ENCODE peak calls at places on chromosomes 3 and 15, in four cellular contexts. R, U, S and G are unnamed samples.

GRCh38 chr15:51103330-51103729 is 8.6 kb upstream of the TNFAIP8L3 start:
- DNase-seq in R (no peak), U (no peak), S (peak), G (no peak)

GRCh38 chr15:98803228-98804056 is 155.1 kb downstream of the IGF1R start:
- DNase-seq in R (no peak), U (peak), S (no peak), G (no peak)

GRCh38 chr15:73804421-73804820 is 51.3 kb upstream of the INSYN1 start:
- DNase-seq in R (no peak), U (no peak), S (no peak), G (no peak)

GRCh38 chr3:59212128-59212764 is 162.4 kb upstream of the CFAP20DC start:
- DNase-seq in R (peak), U (no peak), S (peak), G (no peak)

GRCh38 chr3:157633241-157633640 is 130.0 kb upstream of the VEPH1 start:
- DNase-seq in R (no peak), U (no peak), S (no peak), G (no peak)

GRCh38 chr3:95134693-95135375 is 1072.0 kb downstream of the NSUN3 start:
- DNase-seq in R (peak), U (no peak), S (no peak), G (no peak)

GRCh38 chr3:131083190-131083863 is 56.6 kb downstream of the NEK11 start:
- DNase-seq in R (no peak), U (peak), S (no peak), G (no peak)

GRCh38 chr3:114758828-114759709 is 388.0 kb downstream of the ZBTB20 start:
- DNase-seq in R (no peak), U (no peak), S (no peak), G (no peak)

GRCh38 chr15:93319121-93319814 is 230.3 kb upstream of the RGMA start:
- DNase-seq in R (no peak), U (peak), S (no peak), G (no peak)

GRCh38 chr3:111077384-111077783 is 5.8 kb downstream of the NECTIN3 start:
- DNase-seq in R (no peak), U (no peak), S (no peak), G (no peak)

GRCh38 chr3:32325957-32326356 is 65.7 kb upstream of the CMTM7 start:
- DNase-seq in R (peak), U (no peak), S (no peak), G (no peak)

GRCh38 chr15:69939513-69940440 is 157.9 kb downstream of the TLE3 start:
- DNase-seq in R (no peak), U (no peak), S (no peak), G (no peak)

GRCh38 chr3:13616359-13616758 is 67.4 kb downstream of the FBLN2 start:
- DNase-seq in R (no peak), U (no peak), S (no peak), G (no peak)

GRCh38 chr15:70478251-70478990 is 284.9 kb downstream of the UACA start:
- DNase-seq in R (no peak), U (no peak), S (no peak), G (no peak)

GRCh38 chr15:36185438-36185837 is 394.0 kb upstream of the CDIN1 start:
- DNase-seq in R (no peak), U (no peak), S (no peak), G (no peak)

GRCh38 chr15:57570994-57571393 is 20.7 kb upstream of the MYZAP start:
- DNase-seq in R (peak), U (no peak), S (no peak), G (no peak)

GRCh38 chr3:133883657-133884546 is 11.8 kb downstream of the RAB6B start:
- DNase-seq in R (no peak), U (peak), S (no peak), G (no peak)

GRCh38 chr15:28125673-28126651 is 26.8 kb upstream of the OCA2 start:
- DNase-seq in R (no peak), U (no peak), S (no peak), G (no peak)

DNA sequence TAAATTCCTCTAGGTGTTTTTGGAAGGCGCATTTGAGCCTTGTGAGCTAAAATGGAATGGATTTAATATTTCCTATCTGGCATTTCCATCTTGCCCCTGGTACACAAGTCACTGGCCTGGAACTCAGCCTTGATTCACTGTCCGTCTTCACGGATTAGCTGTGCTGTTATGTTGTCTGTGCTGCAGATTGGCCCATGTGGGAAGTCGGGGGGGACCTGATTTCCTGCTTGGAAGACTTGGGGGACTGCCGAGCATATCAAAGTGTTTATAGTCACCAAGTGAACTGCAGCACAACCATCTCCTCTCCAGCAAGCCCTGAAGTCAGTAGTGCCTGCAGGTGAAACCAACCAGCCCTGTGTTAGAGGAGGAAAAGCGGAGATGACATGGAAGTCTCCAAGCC is 12.2 kb downstream of the GHRL start:
- DNase-seq in R (no peak), U (no peak), S (no peak), G (no peak)
- TF ChIP-seq CTCF in R (no peak), U (no peak), S (no peak), G (no peak)

GRCh38 chr3:17195856-17196604 is 311.3 kb downstream of the PLCL2 start:
- DNase-seq in R (no peak), U (no peak), S (no peak), G (no peak)
- TF ChIP-seq CTCF in R (no peak), U (peak), S (no peak), G (no peak)

GRCh38 chr15:33226559-33227181 is 32.2 kb upstream of the FMN1 start:
- DNase-seq in R (peak), U (no peak), S (no peak), G (peak)
- TF ChIP-seq CTCF in R (peak), U (peak), S (no peak), G (no peak)

DNA sequence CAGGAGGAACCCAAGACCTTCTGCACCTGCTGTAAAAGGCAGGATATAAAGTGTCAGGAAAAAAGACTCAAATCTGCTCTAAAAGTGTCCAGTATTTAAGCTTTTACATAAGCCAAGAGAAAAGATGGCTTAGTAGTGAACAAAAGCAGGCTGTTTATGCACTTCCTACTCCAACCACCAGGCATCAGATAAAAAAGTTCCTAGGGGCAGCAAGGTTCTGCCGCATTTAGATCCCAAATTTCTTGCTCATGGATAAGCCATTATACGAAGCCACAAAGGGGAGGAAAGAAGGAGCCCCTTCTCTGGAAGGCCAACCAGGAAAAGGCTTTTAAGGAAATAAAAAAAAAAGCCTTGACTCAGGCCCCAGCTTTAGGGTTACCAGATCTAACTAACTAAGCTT is 10.6 kb upstream of the SLC9C1 start:
- DNase-seq in R (no peak), U (no peak), S (no peak), G (no peak)
- TF ChIP-seq CTCF in R (peak), U (peak), S (no peak), G (peak)

GRCh38 chr15:91522609-91523332 is 330.7 kb upstream of the SLCO3A1 start:
- DNase-seq in R (no peak), U (no peak), S (no peak), G (no peak)
- TF ChIP-seq CTCF in R (peak), U (peak), S (peak), G (peak)

GRCh38 chr3:183515968-183516851 is 39.3 kb downstream of the KLHL6 start:
- DNase-seq in R (no peak), U (no peak), S (no peak), G (peak)
- TF ChIP-seq CTCF in R (no peak), U (no peak), S (no peak), G (peak)